ENCODE peak calls at places on chromosome 1, in ten cellular contexts. One of them, this sample, is unnamed.

GRCh38 chr1:51189421-51190073 is 46.5 kb upstream of the RNF11 start:
- DNase-seq in neural progenitor cell: peak; percentile 66
- DNase-seq in uterus: peak; percentile 20
- DNase-seq in CD8-positive, alpha-beta memory T cell: peak; percentile 5
- DNase-seq in upper lobe of right lung: no peak
- DNase-seq in heart right ventricle: no peak
- DNase-seq in OCI-LY7: peak; percentile 64
- DNase-seq in aorta: no peak
- DNase-seq in spleen: no peak
- DNase-seq in sigmoid colon: no peak
- DNase-seq in this sample: no peak

GRCh38 chr1:206734499-206735142 is 36.0 kb upstream of the IL19 start:
- DNase-seq in spleen: peak; percentile 85
- DNase-seq in neural progenitor cell: peak; percentile 64
- DNase-seq in aorta: peak; percentile 83
- DNase-seq in upper lobe of right lung: no peak
- DNase-seq in sigmoid colon: peak; percentile 75
- DNase-seq in CD8-positive, alpha-beta memory T cell: peak; percentile 74
- DNase-seq in heart right ventricle: peak; percentile 37
- DNase-seq in uterus: no peak
- DNase-seq in OCI-LY7: peak; percentile 67
- DNase-seq in this sample: no peak

GRCh38 chr1:89821322-89822108 is 683 bp downstream of the LRRC8D start:
- DNase-seq in upper lobe of right lung: peak; percentile 82
- DNase-seq in sigmoid colon: peak; percentile 70
- DNase-seq in OCI-LY7: peak; percentile 93
- DNase-seq in aorta: peak; percentile 80
- DNase-seq in heart right ventricle: peak; percentile 53
- DNase-seq in uterus: no peak
- DNase-seq in neural progenitor cell: peak; percentile 89
- DNase-seq in CD8-positive, alpha-beta memory T cell: peak; percentile 40
- DNase-seq in spleen: peak; percentile 94
- DNase-seq in this sample: peak; percentile 49

GRCh38 chr1:10962483-10962882 is 50.0 kb upstream of the TARDBP start:
- DNase-seq in spleen: no peak
- DNase-seq in neural progenitor cell: no peak
- DNase-seq in upper lobe of right lung: no peak
- DNase-seq in OCI-LY7: no peak
- DNase-seq in uterus: no peak
- DNase-seq in heart right ventricle: no peak
- DNase-seq in aorta: no peak
- DNase-seq in sigmoid colon: no peak
- DNase-seq in CD8-positive, alpha-beta memory T cell: no peak
- DNase-seq in this sample: peak; percentile 76

GRCh38 chr1:115210302-115210711 is 121.0 kb upstream of the TSPAN2 start:
- DNase-seq in heart right ventricle: no peak
- DNase-seq in OCI-LY7: no peak
- DNase-seq in aorta: no peak
- DNase-seq in upper lobe of right lung: no peak
- DNase-seq in sigmoid colon: no peak
- DNase-seq in uterus: no peak
- DNase-seq in CD8-positive, alpha-beta memory T cell: no peak
- DNase-seq in spleen: no peak
- DNase-seq in neural progenitor cell: no peak
- DNase-seq in this sample: no peak

GRCh38 chr1:169109561-169110134 is 3.2 kb downstream of the ATP1B1 start:
- DNase-seq in aorta: no peak
- DNase-seq in spleen: no peak
- DNase-seq in upper lobe of right lung: no peak
- DNase-seq in heart right ventricle: no peak
- DNase-seq in CD8-positive, alpha-beta memory T cell: no peak
- DNase-seq in neural progenitor cell: peak; percentile 33
- DNase-seq in OCI-LY7: peak; percentile 30
- DNase-seq in sigmoid colon: peak; percentile 92
- DNase-seq in uterus: peak; percentile 79
- DNase-seq in this sample: peak; percentile 69

GRCh38 chr1:108200627-108201106 is 524 bp upstream of the SLC25A24 start:
- DNase-seq in OCI-LY7: peak; percentile 28
- DNase-seq in CD8-positive, alpha-beta memory T cell: peak; percentile 7
- DNase-seq in neural progenitor cell: peak; percentile 35
- DNase-seq in upper lobe of right lung: no peak
- DNase-seq in sigmoid colon: no peak
- DNase-seq in uterus: peak; percentile 38
- DNase-seq in spleen: peak; percentile 72
- DNase-seq in heart right ventricle: no peak
- DNase-seq in aorta: no peak
- DNase-seq in this sample: no peak

GRCh38 chr1:17671741-17672140 is 83.4 kb upstream of the ACTL8 start:
- DNase-seq in spleen: no peak
- DNase-seq in OCI-LY7: peak; percentile 88
- DNase-seq in neural progenitor cell: peak; percentile 60
- DNase-seq in aorta: no peak
- DNase-seq in CD8-positive, alpha-beta memory T cell: no peak
- DNase-seq in heart right ventricle: no peak
- DNase-seq in uterus: no peak
- DNase-seq in upper lobe of right lung: no peak
- DNase-seq in sigmoid colon: no peak
- DNase-seq in this sample: no peak

GRCh38 chr1:19452221-19452663 is 33.1 kb downstream of the CAPZB start:
- DNase-seq in heart right ventricle: peak; percentile 57
- DNase-seq in upper lobe of right lung: no peak
- DNase-seq in OCI-LY7: no peak
- DNase-seq in neural progenitor cell: no peak
- DNase-seq in CD8-positive, alpha-beta memory T cell: no peak
- DNase-seq in aorta: peak; percentile 94
- DNase-seq in sigmoid colon: no peak
- DNase-seq in uterus: no peak
- DNase-seq in spleen: no peak
- DNase-seq in this sample: no peak

GRCh38 chr1:183913556-183913955 is 108.6 kb downstream of the RGL1 start:
- DNase-seq in upper lobe of right lung: no peak
- DNase-seq in aorta: no peak
- DNase-seq in neural progenitor cell: no peak
- DNase-seq in OCI-LY7: no peak
- DNase-seq in spleen: no peak
- DNase-seq in heart right ventricle: no peak
- DNase-seq in sigmoid colon: no peak
- DNase-seq in CD8-positive, alpha-beta memory T cell: no peak
- DNase-seq in uterus: no peak
- DNase-seq in this sample: no peak

GRCh38 chr1:216528816-216529215 is 105.6 kb upstream of the USH2A start:
- DNase-seq in aorta: no peak
- DNase-seq in neural progenitor cell: no peak
- DNase-seq in CD8-positive, alpha-beta memory T cell: no peak
- DNase-seq in spleen: no peak
- DNase-seq in heart right ventricle: no peak
- DNase-seq in upper lobe of right lung: no peak
- DNase-seq in OCI-LY7: peak; percentile 70
- DNase-seq in uterus: no peak
- DNase-seq in sigmoid colon: no peak
- DNase-seq in this sample: no peak

GRCh38 chr1:21873174-21873573 is 61.1 kb downstream of the LDLRAD2 start:
- DNase-seq in CD8-positive, alpha-beta memory T cell: no peak
- DNase-seq in upper lobe of right lung: no peak
- DNase-seq in neural progenitor cell: peak; percentile 59
- DNase-seq in uterus: no peak
- DNase-seq in spleen: no peak
- DNase-seq in aorta: no peak
- DNase-seq in heart right ventricle: no peak
- DNase-seq in sigmoid colon: no peak
- DNase-seq in OCI-LY7: no peak
- DNase-seq in this sample: no peak

GRCh38 chr1:232628335-232629214 is 1.4 kb downstream of the SIPA1L2 start:
- DNase-seq in sigmoid colon: no peak
- DNase-seq in heart right ventricle: no peak
- DNase-seq in CD8-positive, alpha-beta memory T cell: no peak
- DNase-seq in neural progenitor cell: peak; percentile 27
- DNase-seq in upper lobe of right lung: no peak
- DNase-seq in aorta: no peak
- DNase-seq in OCI-LY7: peak; percentile 66
- DNase-seq in spleen: no peak
- DNase-seq in uterus: no peak
- DNase-seq in this sample: no peak
- H3K27ac ChIP-seq in sigmoid colon: peak overlapping the region; percentile 94
- H3K27ac ChIP-seq in heart right ventricle: peak overlapping the region; percentile 96
- H3K27ac ChIP-seq in CD8-positive, alpha-beta memory T cell: no peak overlapping the region
- H3K27ac ChIP-seq in neural progenitor cell: no peak overlapping the region
- H3K27ac ChIP-seq in upper lobe of right lung: peak overlapping the region; percentile 66
- H3K27ac ChIP-seq in aorta: no peak overlapping the region
- H3K27ac ChIP-seq in OCI-LY7: peak overlapping the region; percentile 59
- H3K27ac ChIP-seq in spleen: peak overlapping the region; percentile 82
- H3K27ac ChIP-seq in uterus: no peak overlapping the region
- H3K27ac ChIP-seq in this sample: no peak overlapping the region

GRCh38 chr1:161838362-161838761 is 72.2 kb downstream of the ATF6 start:
- DNase-seq in aorta: no peak
- DNase-seq in uterus: no peak
- DNase-seq in upper lobe of right lung: no peak
- DNase-seq in CD8-positive, alpha-beta memory T cell: no peak
- DNase-seq in neural progenitor cell: no peak
- DNase-seq in spleen: no peak
- DNase-seq in OCI-LY7: no peak
- DNase-seq in heart right ventricle: no peak
- DNase-seq in sigmoid colon: peak; percentile 70
- DNase-seq in this sample: no peak

GRCh38 chr1:161835963-161836362 is 69.8 kb downstream of the ATF6 start:
- DNase-seq in sigmoid colon: no peak
- DNase-seq in spleen: no peak
- DNase-seq in upper lobe of right lung: no peak
- DNase-seq in aorta: no peak
- DNase-seq in neural progenitor cell: no peak
- DNase-seq in CD8-positive, alpha-beta memory T cell: no peak
- DNase-seq in heart right ventricle: no peak
- DNase-seq in OCI-LY7: no peak
- DNase-seq in uterus: no peak
- DNase-seq in this sample: no peak

GRCh38 chr1:161840363-161840762 is 74.2 kb downstream of the ATF6 start:
- DNase-seq in CD8-positive, alpha-beta memory T cell: no peak
- DNase-seq in spleen: no peak
- DNase-seq in sigmoid colon: no peak
- DNase-seq in uterus: no peak
- DNase-seq in upper lobe of right lung: no peak
- DNase-seq in heart right ventricle: no peak
- DNase-seq in OCI-LY7: no peak
- DNase-seq in aorta: no peak
- DNase-seq in neural progenitor cell: no peak
- DNase-seq in this sample: no peak

GRCh38 chr1:161839591-161839990 is 73.5 kb downstream of the ATF6 start:
- DNase-seq in upper lobe of right lung: no peak
- DNase-seq in neural progenitor cell: no peak
- DNase-seq in aorta: no peak
- DNase-seq in spleen: no peak
- DNase-seq in CD8-positive, alpha-beta memory T cell: no peak
- DNase-seq in uterus: no peak
- DNase-seq in heart right ventricle: no peak
- DNase-seq in sigmoid colon: no peak
- DNase-seq in OCI-LY7: no peak
- DNase-seq in this sample: no peak

DNA sequence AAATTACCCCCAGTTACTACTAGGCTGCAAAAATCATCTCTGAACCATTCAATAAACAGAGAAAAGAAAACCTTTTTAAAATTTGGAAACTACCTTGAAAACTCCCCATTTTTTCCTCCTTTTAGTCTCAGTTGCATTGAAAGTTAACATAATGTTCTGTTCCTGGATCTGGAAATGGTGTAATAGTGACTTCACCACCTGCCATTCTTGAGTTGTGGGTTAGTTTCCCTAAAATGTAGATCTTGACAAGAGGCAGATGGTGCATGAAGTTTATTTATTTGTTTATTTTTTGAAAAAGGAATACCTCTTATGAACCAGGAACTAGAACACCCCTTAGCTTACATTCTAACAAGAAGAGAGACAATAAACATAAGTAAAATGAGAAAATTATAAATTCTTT is 72.8 kb downstream of the ATF6 start:
- DNase-seq in upper lobe of right lung: no peak
- DNase-seq in spleen: no peak
- DNase-seq in uterus: no peak
- DNase-seq in neural progenitor cell: no peak
- DNase-seq in sigmoid colon: no peak
- DNase-seq in heart right ventricle: no peak
- DNase-seq in aorta: no peak
- DNase-seq in CD8-positive, alpha-beta memory T cell: no peak
- DNase-seq in OCI-LY7: no peak
- DNase-seq in this sample: no peak
- H3K4me1 ChIP-seq in upper lobe of right lung: no peaks in the 10 kb centered on the region
- H3K4me1 ChIP-seq in spleen: no peaks in the 10 kb centered on the region
- H3K4me1 ChIP-seq in uterus: no peaks in the 10 kb centered on the region
- H3K4me1 ChIP-seq in neural progenitor cell: no peaks in the 10 kb centered on the region
- H3K4me1 ChIP-seq in sigmoid colon: peaks cover 16% of the 10 kb centered on the region
- H3K4me1 ChIP-seq in heart right ventricle: peaks cover 4% of the 10 kb centered on the region
- H3K4me1 ChIP-seq in aorta: no peaks in the 10 kb centered on the region
- H3K4me1 ChIP-seq in CD8-positive, alpha-beta memory T cell: no peaks in the 10 kb centered on the region
- H3K4me1 ChIP-seq in OCI-LY7: no peaks in the 10 kb centered on the region
- H3K4me1 ChIP-seq in this sample: no peaks in the 10 kb centered on the region

DNA sequence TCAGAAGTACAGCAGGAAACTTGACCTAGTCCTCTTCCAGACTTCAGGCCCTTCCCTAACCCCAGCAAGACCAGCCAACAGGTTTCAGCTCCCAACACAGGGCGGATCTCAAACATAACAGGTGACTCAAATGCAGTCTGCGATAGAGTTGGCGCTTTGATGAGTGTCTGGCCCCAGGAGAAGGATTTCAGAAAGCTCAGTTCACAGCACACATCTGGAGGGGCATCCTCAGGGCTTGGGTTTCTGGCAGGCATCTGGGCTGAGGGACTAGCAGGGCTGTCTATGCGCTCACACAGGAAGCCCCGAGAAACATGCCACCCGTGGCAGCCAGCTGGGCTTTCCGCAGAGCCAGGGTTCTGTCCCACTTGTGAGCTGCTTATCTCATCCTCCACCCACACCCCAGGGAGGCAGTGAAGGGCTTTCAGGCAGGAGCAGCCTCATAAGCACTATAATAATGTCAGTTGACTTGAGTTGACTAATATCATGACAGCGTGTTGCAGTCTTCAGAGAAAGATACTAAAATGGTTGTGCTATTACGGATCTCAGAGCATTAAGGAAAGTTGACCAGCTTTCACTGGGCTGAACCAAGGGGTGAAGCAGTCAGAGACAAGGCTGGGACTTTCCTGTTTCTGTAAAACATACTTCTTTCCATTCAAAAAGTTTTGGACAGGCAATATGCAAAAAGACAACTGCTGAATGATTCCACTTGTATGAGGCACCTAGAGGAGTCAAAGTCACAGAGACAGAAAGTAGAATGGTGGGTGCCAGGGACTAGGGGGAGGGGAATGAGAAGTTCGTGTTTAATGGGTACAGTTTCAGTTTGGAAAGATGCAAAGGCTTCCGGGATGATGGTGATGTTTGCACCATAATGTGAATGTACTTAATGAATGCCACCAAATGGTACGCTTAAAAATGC is 233.0 kb upstream of the IRF2BP2 start:
- DNase-seq in spleen: peak; percentile 85
- DNase-seq in aorta: no peak
- DNase-seq in uterus: no peak
- DNase-seq in neural progenitor cell: no peak
- DNase-seq in sigmoid colon: no peak
- DNase-seq in CD8-positive, alpha-beta memory T cell: peak; percentile 39
- DNase-seq in heart right ventricle: peak; percentile 66
- DNase-seq in upper lobe of right lung: no peak
- DNase-seq in OCI-LY7: peak; percentile 66
- DNase-seq in this sample: no peak
- H3K4me3 ChIP-seq in spleen: no peak overlapping the region
- H3K4me3 ChIP-seq in aorta: no peak overlapping the region
- H3K4me3 ChIP-seq in uterus: no peak overlapping the region
- H3K4me3 ChIP-seq in neural progenitor cell: no peak overlapping the region
- H3K4me3 ChIP-seq in sigmoid colon: no peak overlapping the region
- H3K4me3 ChIP-seq in CD8-positive, alpha-beta memory T cell: peak overlapping the region; percentile 18
- H3K4me3 ChIP-seq in heart right ventricle: no peak overlapping the region
- H3K4me3 ChIP-seq in upper lobe of right lung: no peak overlapping the region
- H3K4me3 ChIP-seq in OCI-LY7: peak overlapping the region; percentile 18
- H3K4me3 ChIP-seq in this sample: no peak overlapping the region

GRCh38 chr1:30675761-30676160 is 47.6 kb downstream of the MATN1 start:
- DNase-seq in OCI-LY7: no peak
- DNase-seq in neural progenitor cell: no peak
- DNase-seq in CD8-positive, alpha-beta memory T cell: no peak
- DNase-seq in spleen: no peak
- DNase-seq in upper lobe of right lung: no peak
- DNase-seq in heart right ventricle: no peak
- DNase-seq in sigmoid colon: no peak
- DNase-seq in uterus: no peak
- DNase-seq in aorta: no peak
- DNase-seq in this sample: no peak
- H3K27ac ChIP-seq in OCI-LY7: no peak overlapping the region
- H3K27ac ChIP-seq in neural progenitor cell: no peak overlapping the region
- H3K27ac ChIP-seq in CD8-positive, alpha-beta memory T cell: no peak overlapping the region
- H3K27ac ChIP-seq in spleen: no peak overlapping the region
- H3K27ac ChIP-seq in upper lobe of right lung: no peak overlapping the region
- H3K27ac ChIP-seq in heart right ventricle: no peak overlapping the region
- H3K27ac ChIP-seq in sigmoid colon: peak overlapping the region; percentile 61
- H3K27ac ChIP-seq in uterus: peak overlapping the region; percentile 71
- H3K27ac ChIP-seq in aorta: no peak overlapping the region
- H3K27ac ChIP-seq in this sample: peak overlapping the region; percentile 31